ENCODE peak calls at places on chromosomes 12 and 14, in six cellular contexts. K is AG09319; D is activated CD4-positive, alpha-beta T cell treated with anti-CD3 and anti-CD28 coated beads, Interleukin-2, amount 50 U/mL, for 1 hour; X is ovary; F is cardiac muscle cell; P is renal cortical epithelial cell. S is an unnamed sample.

GRCh38 chr12:34348064-34348463 is 325.8 kb downstream of the ALG10 start:
- DNase-seq in K (no peak), D (no peak), X (no peak), F (no peak), P (no peak), S (no peak)

GRCh38 chr12:83161451-83161850 is 474.7 kb downstream of the TMTC2 start:
- DNase-seq in K (no peak), D (no peak), X (no peak), F (no peak), P (peak), S (no peak)

GRCh38 chr14:73422515-73422914 is 35.8 kb downstream of the NUMB start:
- DNase-seq in K (no peak), D (no peak), X (no peak), F (no peak), P (peak), S (no peak)

GRCh38 chr12:100450726-100451125 is 22.9 kb upstream of the NR1H4 start:
- DNase-seq in K (no peak), D (no peak), X (no peak), F (peak), P (peak), S (no peak)

GRCh38 chr12:93198086-93198485 is 179.6 kb upstream of the NUDT4 start:
- DNase-seq in K (no peak), D (no peak), X (no peak), F (no peak), P (peak), S (no peak)

GRCh38 chr14:66708262-66708661 is 200.3 kb downstream of the GPHN start:
- DNase-seq in K (no peak), D (no peak), X (no peak), F (peak), P (no peak), S (no peak)

GRCh38 chr14:73467377-73467776 is 9.0 kb upstream of the NUMB start:
- DNase-seq in K (no peak), D (peak), X (no peak), F (peak), P (no peak), S (no peak)

GRCh38 chr14:85300119-85300518 is 229.8 kb upstream of the FLRT2 start:
- DNase-seq in K (no peak), D (no peak), X (no peak), F (no peak), P (no peak), S (no peak)

GRCh38 chr12:1305063-1305434 is 289.3 kb downstream of the FBXL14 start:
- DNase-seq in K (no peak), D (no peak), X (no peak), F (no peak), P (peak), S (no peak)

GRCh38 chr12:109020750-109021380 is at the start of gene SVOP:
- DNase-seq in K (peak), D (peak), X (peak), F (peak), P (peak), S (peak)

GRCh38 chr12:71626768-71627167 is 36.9 kb downstream of the ZFC3H1 start:
- DNase-seq in K (no peak), D (no peak), X (no peak), F (peak), P (no peak), S (no peak)

GRCh38 chr12:25960176-25960575 is 1.7 kb downstream of the RASSF8 start:
- DNase-seq in K (no peak), D (no peak), X (peak), F (peak), P (peak), S (no peak)

GRCh38 chr12:90393089-90393488 is 561.9 kb downstream of the CCER1 start:
- DNase-seq in K (no peak), D (no peak), X (no peak), F (no peak), P (no peak), S (no peak)

GRCh38 chr14:72708708-72709475 is 185.0 kb downstream of the DPF3 start:
- DNase-seq in K (no peak), D (no peak), X (no peak), F (no peak), P (peak), S (no peak)

GRCh38 chr12:125614058-125614457 is 548.8 kb downstream of the AACS start:
- DNase-seq in K (no peak), D (no peak), X (no peak), F (no peak), P (no peak), S (no peak)

GRCh38 chr12:52020539-52021336 is 14.0 kb downstream of the TAMALIN start:
- DNase-seq in K (no peak), D (peak), X (peak), F (peak), P (no peak), S (no peak)

GRCh38 chr14:99632410-99633035 is 12.4 kb upstream of the HHIPL1 start:
- DNase-seq in K (no peak), D (no peak), X (no peak), F (no peak), P (no peak), S (no peak)

GRCh38 chr12:8026282-8026637 is 6.3 kb upstream of the FOXJ2 start:
- DNase-seq in K (peak), D (no peak), X (no peak), F (no peak), P (no peak), S (no peak)

GRCh38 chr14:99773496-99774203 is 19.6 kb upstream of the EML1 start:
- DNase-seq in K (no peak), D (no peak), X (no peak), F (no peak), P (no peak), S (no peak)

GRCh38 chr12:80268924-80269749 is 169.8 kb downstream of the OTOGL start:
- DNase-seq in K (no peak), D (no peak), X (no peak), F (peak), P (peak), S (no peak)

GRCh38 chr14:88380405-88380804 is 5.1 kb upstream of the SPATA7 start:
- DNase-seq in K (no peak), D (no peak), X (no peak), F (peak), P (peak), S (no peak)

GRCh38 chr14:21536395-21537087 is 10.4 kb upstream of the SALL2 start:
- DNase-seq in K (no peak), D (no peak), X (no peak), F (no peak), P (no peak), S (no peak)

GRCh38 chr12:84270470-84271140 is 642.0 kb downstream of the SLC6A15 start:
- DNase-seq in K (no peak), D (no peak), X (no peak), F (no peak), P (no peak), S (no peak)

GRCh38 chr12:88247241-88247643 is 105.1 kb downstream of the TMTC3 start:
- DNase-seq in K (peak), D (no peak), X (no peak), F (peak), P (peak), S (no peak)

GRCh38 chr14:73724696-73725095 is 10.5 kb upstream of the PNMA1 start:
- DNase-seq in K (no peak), D (no peak), X (peak), F (no peak), P (no peak), S (no peak)

GRCh38 chr12:122836027-122836921 is 1.0 kb downstream of the HIP1R start:
- DNase-seq in K (no peak), D (peak), X (no peak), F (no peak), P (peak), S (peak)

GRCh38 chr12:28025821-28026505 is 53.4 kb upstream of the PTHLH start:
- DNase-seq in K (no peak), D (no peak), X (no peak), F (no peak), P (no peak), S (no peak)